ENCODE peak calls at places on chromosomes 5 and 9, in ten cellular contexts. B is WTC11, Z is chondrocyte, S is cardiac fibroblast, G is PC-3, E is choroid plexus epithelial cell, C is keratinocyte, O is astrocyte of the spinal cord, N is IMR-90, L is tibial nerve. H is an unnamed sample.

GRCh38 chr9:95880011-95880690 is 4.7 kb downstream of the ERCC6L2 start:
- DNase-seq in B (no peak), Z (no peak), S (peak), G (peak), E (peak), C (no peak), O (peak), N (peak), L (no peak), H (peak)

GRCh38 chr9:137127301-137128157 is 11.4 kb upstream of the GRIN1 start:
- DNase-seq in B (no peak), Z (peak), S (peak), G (peak), E (no peak), C (no peak), O (no peak), N (no peak), L (no peak), H (no peak)

GRCh38 chr5:157511656-157512644 is 51.9 kb downstream of the NIPAL4 start:
- DNase-seq in B (peak), Z (peak), S (peak), G (peak), E (peak), C (peak), O (peak), N (peak), L (peak), H (peak)

GRCh38 chr9:126114409-126114760 is 212.2 kb upstream of the MVB12B start:
- DNase-seq in B (no peak), Z (no peak), S (no peak), G (no peak), E (no peak), C (no peak), O (no peak), N (no peak), L (no peak), H (no peak)

GRCh38 chr5:59810041-59810440 is 83.5 kb downstream of the PDE4D start:
- DNase-seq in B (peak), Z (no peak), S (peak), G (peak), E (peak), C (no peak), O (peak), N (peak), L (peak), H (no peak)

GRCh38 chr9:75197521-75197920 is 109.2 kb downstream of the OSTF1 start:
- DNase-seq in B (no peak), Z (no peak), S (peak), G (no peak), E (peak), C (no peak), O (peak), N (no peak), L (no peak), H (no peak)

GRCh38 chr5:78586251-78586650 is 62.3 kb downstream of the LHFPL2 start:
- DNase-seq in B (no peak), Z (no peak), S (peak), G (peak), E (peak), C (peak), O (peak), N (peak), L (no peak), H (peak)

GRCh38 chr5:57405984-57406383 is 76.6 kb downstream of the ACTBL2 start:
- DNase-seq in B (no peak), Z (no peak), S (peak), G (no peak), E (peak), C (no peak), O (no peak), N (peak), L (no peak), H (no peak)

GRCh38 chr9:27462434-27462833 is 61.7 kb upstream of the IFNK start:
- DNase-seq in B (no peak), Z (no peak), S (no peak), G (no peak), E (no peak), C (no peak), O (no peak), N (no peak), L (no peak), H (no peak)

GRCh38 chr5:40678021-40678939 is 1.4 kb upstream of the PTGER4 start:
- DNase-seq in B (no peak), Z (no peak), S (no peak), G (peak), E (no peak), C (no peak), O (no peak), N (no peak), L (no peak), H (no peak)

GRCh38 chr5:144150996-144151395 is 19.5 kb downstream of the YIPF5 start:
- DNase-seq in B (no peak), Z (no peak), S (no peak), G (peak), E (peak), C (no peak), O (no peak), N (peak), L (no peak), H (no peak)

GRCh38 chr5:95620870-95621838 is 1.3 kb downstream of the GPR150 start:
- DNase-seq in B (peak), Z (no peak), S (peak), G (no peak), E (peak), C (no peak), O (no peak), N (no peak), L (no peak), H (no peak)

GRCh38 chr5:56415356-56415765 is 182.2 kb upstream of the ANKRD55 start:
- DNase-seq in B (no peak), Z (no peak), S (peak), G (no peak), E (peak), C (no peak), O (peak), N (peak), L (peak), H (peak)

GRCh38 chr5:313806-314376 is 7.6 kb upstream of the AHRR start:
- DNase-seq in B (no peak), Z (no peak), S (no peak), G (no peak), E (no peak), C (no peak), O (no peak), N (no peak), L (no peak), H (no peak)

GRCh38 chr5:76406567-76407155 is 3.6 kb downstream of the IQGAP2 start:
- DNase-seq in B (no peak), Z (no peak), S (no peak), G (no peak), E (no peak), C (no peak), O (no peak), N (no peak), L (no peak), H (no peak)

GRCh38 chr9:76456202-76456926 is 2.6 kb upstream of the GCNT1 start:
- DNase-seq in B (peak), Z (no peak), S (peak), G (peak), E (peak), C (no peak), O (peak), N (peak), L (no peak), H (no peak)

GRCh38 chr5:165209101-165209727 is 1703.8 kb downstream of the MAT2B start:
- DNase-seq in B (no peak), Z (no peak), S (peak), G (peak), E (peak), C (no peak), O (peak), N (peak), L (no peak), H (no peak)

GRCh38 chr5:77133061-77133758 is 46.1 kb upstream of the ZBED3 start:
- DNase-seq in B (no peak), Z (no peak), S (peak), G (peak), E (peak), C (peak), O (peak), N (peak), L (peak), H (peak)

GRCh38 chr5:56922922-56923321 is 13.5 kb downstream of the SETD9 start:
- DNase-seq in B (no peak), Z (no peak), S (no peak), G (no peak), E (no peak), C (no peak), O (no peak), N (no peak), L (no peak), H (no peak)

GRCh38 chr5:150158170-150158949 is 2.7 kb upstream of the PDGFRB start:
- DNase-seq in B (no peak), Z (no peak), S (peak), G (no peak), E (peak), C (no peak), O (peak), N (peak), L (no peak), H (no peak)

GRCh38 chr5:458547-459353 is 15.8 kb downstream of the EXOC3 start:
- DNase-seq in B (no peak), Z (peak), S (peak), G (peak), E (peak), C (peak), O (no peak), N (peak), L (no peak), H (peak)

GRCh38 chr5:76383126-76383825 is 19.8 kb upstream of the IQGAP2 start:
- DNase-seq in B (no peak), Z (no peak), S (no peak), G (no peak), E (no peak), C (no peak), O (no peak), N (no peak), L (no peak), H (no peak)

GRCh38 chr5:77842247-77842646 is 66.1 kb upstream of the TBCA start:
- DNase-seq in B (no peak), Z (no peak), S (peak), G (no peak), E (no peak), C (no peak), O (no peak), N (no peak), L (no peak), H (no peak)

GRCh38 chr5:165829504-165829903 is 2324.1 kb downstream of the MAT2B start:
- DNase-seq in B (no peak), Z (no peak), S (no peak), G (no peak), E (no peak), C (no peak), O (no peak), N (no peak), L (no peak), H (no peak)

GRCh38 chr9:137945581-137945980 is 68.0 kb downstream of the CACNA1B start:
- DNase-seq in B (no peak), Z (no peak), S (no peak), G (peak), E (peak), C (no peak), O (peak), N (no peak), L (no peak), H (no peak)

GRCh38 chr5:123505633-123506032 is 6.3 kb upstream of the CSNK1G3 start:
- DNase-seq in B (no peak), Z (no peak), S (no peak), G (no peak), E (no peak), C (no peak), O (no peak), N (no peak), L (no peak), H (no peak)

GRCh38 chr9:14369011-14369410 is 55.1 kb upstream of the NFIB start:
- DNase-seq in B (no peak), Z (no peak), S (no peak), G (no peak), E (no peak), C (no peak), O (no peak), N (no peak), L (no peak), H (no peak)

GRCh38 chr9:13568446-13568845 is 289.0 kb upstream of the MPDZ start:
- DNase-seq in B (no peak), Z (no peak), S (peak), G (no peak), E (no peak), C (no peak), O (peak), N (no peak), L (no peak), H (no peak)

GRCh38 chr5:58872670-58873273 is 289.9 kb downstream of the RAB3C start:
- DNase-seq in B (no peak), Z (no peak), S (no peak), G (no peak), E (no peak), C (no peak), O (no peak), N (no peak), L (no peak), H (no peak)

GRCh38 chr9:109428854-109429253 is 69.3 kb downstream of the PTPN3 start:
- DNase-seq in B (no peak), Z (no peak), S (no peak), G (no peak), E (no peak), C (no peak), O (no peak), N (no peak), L (no peak), H (no peak)

GRCh38 chr5:169745441-169746146 is 108.5 kb downstream of the DOCK2 start:
- DNase-seq in B (no peak), Z (no peak), S (peak), G (peak), E (peak), C (no peak), O (peak), N (peak), L (no peak), H (peak)

GRCh38 chr9:107215381-107215780 is 67.7 kb upstream of the RAD23B start:
- DNase-seq in B (no peak), Z (no peak), S (peak), G (peak), E (peak), C (no peak), O (peak), N (peak), L (no peak), H (no peak)

GRCh38 chr9:68678430-68678829 is 26.6 kb upstream of the PIP5K1B start:
- DNase-seq in B (peak), Z (no peak), S (no peak), G (peak), E (peak), C (no peak), O (no peak), N (peak), L (no peak), H (no peak)

GRCh38 chr5:13771011-13771571 is 173.4 kb downstream of the DNAH5 start:
- DNase-seq in B (no peak), Z (no peak), S (no peak), G (peak), E (peak), C (no peak), O (peak), N (peak), L (no peak), H (peak)

GRCh38 chr5:1930501-1930879 is 47.8 kb upstream of the IRX4 start:
- DNase-seq in B (peak), Z (no peak), S (no peak), G (no peak), E (no peak), C (no peak), O (no peak), N (no peak), L (no peak), H (no peak)

GRCh38 chr9:7960615-7961014 is 161.0 kb upstream of the DMAC1 start:
- DNase-seq in B (no peak), Z (no peak), S (no peak), G (no peak), E (no peak), C (no peak), O (no peak), N (no peak), L (no peak), H (no peak)

GRCh38 chr9:7963026-7963425 is 163.4 kb upstream of the DMAC1 start:
- DNase-seq in B (no peak), Z (no peak), S (no peak), G (no peak), E (no peak), C (no peak), O (peak), N (no peak), L (no peak), H (no peak)

GRCh38 chr9:7961076-7961475 is 161.5 kb upstream of the DMAC1 start:
- DNase-seq in B (no peak), Z (no peak), S (no peak), G (no peak), E (no peak), C (no peak), O (no peak), N (no peak), L (no peak), H (no peak)

DNA sequence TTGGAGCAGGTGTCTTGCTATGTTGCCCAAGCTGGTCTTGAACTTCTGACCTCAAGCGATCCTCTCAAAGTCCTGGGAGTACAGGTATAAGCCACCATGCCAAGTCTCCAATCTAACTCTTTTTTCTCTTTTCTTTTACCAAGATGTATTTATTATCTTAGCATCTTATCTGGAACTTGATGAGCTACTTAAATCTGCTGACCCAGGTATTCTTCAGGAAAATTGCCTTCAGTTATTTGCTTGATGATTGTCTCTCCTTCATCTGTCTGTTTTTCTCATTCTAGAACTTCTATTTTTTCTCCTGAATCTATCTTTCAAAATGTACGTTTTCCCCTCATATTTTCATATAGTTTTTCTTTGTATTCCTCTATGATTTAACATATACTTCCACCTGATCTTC is 158.2 kb upstream of the DMAC1 start:
- DNase-seq in B (no peak), Z (no peak), S (no peak), G (no peak), E (no peak), C (no peak), O (no peak), N (no peak), L (no peak), H (no peak)
- TF ChIP-seq CTCF in B (no peak), Z (no peak), S (no peak), G (no peak), E (no peak), C (no peak), O (no peak), N (no peak), L (no peak), H (no peak)

GRCh38 chr5:82497242-82497641 is 219.1 kb upstream of the RPS23 start:
- DNase-seq in B (no peak), Z (no peak), S (no peak), G (no peak), E (no peak), C (no peak), O (no peak), N (no peak), L (no peak), H (no peak)

GRCh38 chr5:82499845-82500244 is 221.7 kb upstream of the RPS23 start:
- DNase-seq in B (no peak), Z (no peak), S (no peak), G (no peak), E (no peak), C (no peak), O (peak), N (no peak), L (no peak), H (no peak)

GRCh38 chr5:82493217-82493616 is 215.1 kb upstream of the RPS23 start:
- DNase-seq in B (no peak), Z (no peak), S (no peak), G (peak), E (no peak), C (no peak), O (no peak), N (no peak), L (no peak), H (no peak)

GRCh38 chr5:82489668-82490067 is 211.5 kb upstream of the RPS23 start:
- DNase-seq in B (no peak), Z (no peak), S (no peak), G (no peak), E (no peak), C (no peak), O (no peak), N (no peak), L (no peak), H (no peak)

GRCh38 chr5:82494942-82495341 is 216.8 kb upstream of the RPS23 start:
- DNase-seq in B (no peak), Z (no peak), S (peak), G (peak), E (peak), C (no peak), O (no peak), N (peak), L (no peak), H (no peak)
- TF ChIP-seq CTCF in B (no peak), Z (peak), S (no peak), G (peak), E (no peak), C (no peak), O (peak), N (peak), L (no peak), H (peak)

DNA sequence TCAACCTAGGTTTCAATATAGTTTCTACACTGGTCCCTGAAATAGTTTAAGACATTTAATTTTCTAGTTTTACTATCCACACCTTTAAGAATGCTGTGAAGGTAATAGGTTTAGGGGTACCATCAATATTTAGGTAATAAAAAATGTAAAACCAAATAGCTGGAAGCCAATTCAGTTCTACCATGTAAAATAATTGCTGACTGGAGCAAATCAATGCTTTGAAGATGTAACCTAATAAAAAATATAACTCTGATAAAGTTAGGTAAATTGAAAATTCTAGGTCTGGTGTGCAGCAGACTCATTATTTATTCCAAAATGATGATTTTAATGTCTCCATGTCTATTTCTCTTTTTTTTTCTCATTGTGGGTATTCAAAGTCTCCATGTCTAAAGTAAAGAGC is 21.8 kb downstream of the CDH6 start:
- DNase-seq in B (no peak), Z (no peak), S (no peak), G (no peak), E (no peak), C (no peak), O (no peak), N (no peak), L (no peak), H (no peak)
- TF ChIP-seq CTCF in B (no peak), Z (no peak), S (no peak), G (no peak), E (no peak), C (no peak), O (no peak), N (no peak), L (no peak), H (no peak)

GRCh38 chr5:102733534-102733933 is 21.6 kb upstream of the PAM start:
- DNase-seq in B (no peak), Z (no peak), S (no peak), G (no peak), E (no peak), C (no peak), O (no peak), N (no peak), L (no peak), H (no peak)

GRCh38 chr5:102737161-102737560 is 17.9 kb upstream of the PAM start:
- DNase-seq in B (no peak), Z (no peak), S (no peak), G (no peak), E (no peak), C (no peak), O (no peak), N (no peak), L (no peak), H (no peak)

DNA sequence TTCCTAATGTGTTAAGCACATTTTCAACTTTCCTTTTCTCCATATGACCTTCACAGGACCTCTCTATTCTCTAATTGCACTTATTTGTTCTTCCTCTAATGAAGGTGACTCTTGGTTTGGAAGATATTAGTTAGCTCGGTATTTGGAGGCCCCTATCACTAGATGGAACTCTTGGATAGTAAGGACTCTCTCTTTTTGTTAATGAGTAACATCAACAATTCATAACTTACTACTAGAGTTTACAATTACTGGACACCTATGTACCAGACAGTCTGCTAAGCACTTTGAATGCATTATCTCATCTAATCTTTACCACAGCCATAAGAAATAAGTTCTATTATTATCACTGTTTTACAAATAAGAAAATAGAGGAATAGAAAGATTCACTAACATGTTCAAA is 23.4 kb upstream of the PAM start:
- DNase-seq in B (no peak), Z (no peak), S (no peak), G (no peak), E (no peak), C (no peak), O (no peak), N (no peak), L (no peak), H (no peak)
- TF ChIP-seq CTCF in B (no peak), Z (no peak), S (no peak), G (no peak), E (no peak), C (no peak), O (no peak), N (no peak), L (no peak), H (no peak)

H was measured in AG09319.